ENCODE peak calls at places on chromosomes 16 and 17, in eight cellular contexts. D is thyroid gland, G is cardiac muscle cell, V is BE2C, L is HL-60, E is AG04450, K is PC-3, M is cardiac fibroblast. H is an unnamed sample.

GRCh38 chr17:29726721-29727252 is 104.1 kb upstream of the CORO6 start:
- DNase-seq in V (peak; percentile 41), E (no peak), D (no peak), G (peak; percentile 60), L (peak; percentile 51), M (peak; percentile 73), K (peak; percentile 40), H (peak; percentile 36)

GRCh38 chr16:14325921-14326401 is 254.8 kb downstream of the MRTFB start:
- DNase-seq in G (peak; percentile 73), L (no peak), D (no peak), E (no peak), M (no peak), K (no peak), V (peak; percentile 49), H (no peak)

GRCh38 chr16:66250686-66251405 is 115.6 kb upstream of the CDH5 start:
- DNase-seq in L (no peak), E (no peak), K (peak; percentile 14), M (peak; percentile 78), V (no peak), D (peak; percentile 27), G (peak; percentile 96), H (no peak)

GRCh38 chr16:11595908-11596504 is 9.3 kb upstream of the LITAF start:
- DNase-seq in K (no peak), G (no peak), M (no peak), E (no peak), L (no peak), V (no peak), D (no peak), H (no peak)

GRCh38 chr17:46972346-46972745 is 6.7 kb downstream of the RPRML start:
- DNase-seq in K (no peak), L (no peak), G (no peak), V (no peak), M (no peak), E (no peak), D (no peak), H (no peak)

GRCh38 chr16:14303182-14303618 is 232.1 kb downstream of the MRTFB start:
- DNase-seq in V (no peak), K (no peak), E (no peak), D (no peak), M (no peak), G (peak; percentile 49), L (no peak), H (peak; percentile 28)

GRCh38 chr17:44788139-44788538 is 29.4 kb downstream of the ADAM11 start:
- DNase-seq in K (no peak), L (no peak), M (no peak), V (no peak), G (no peak), D (no peak), E (no peak), H (peak; percentile 14)

GRCh38 chr17:69230939-69231338 is 2.3 kb upstream of the ABCA10 start:
- DNase-seq in E (no peak), K (no peak), L (no peak), M (no peak), G (no peak), D (no peak), V (no peak), H (no peak)

GRCh38 chr16:49839462-49839825 is 16.5 kb downstream of the ZNF423 start:
- DNase-seq in L (no peak), V (no peak), D (no peak), M (no peak), E (no peak), G (no peak), K (no peak), H (no peak)

GRCh38 chr16:63461248-63461841 is 1425.1 kb upstream of the CDH8 start:
- DNase-seq in K (peak; percentile 59), V (peak; percentile 30), M (peak; percentile 71), L (no peak), G (peak; percentile 68), D (peak; percentile 15), E (no peak), H (peak; percentile 52)

GRCh38 chr16:46885960-46886763 is 2.0 kb downstream of the GPT2 start:
- DNase-seq in K (no peak), L (no peak), V (no peak), E (peak; percentile 26), D (no peak), G (peak; percentile 86), M (peak; percentile 63), H (peak; percentile 82)

GRCh38 chr16:23587726-23588125 is 8.4 kb downstream of the NDUFAB1 start:
- DNase-seq in K (peak; percentile 8), M (peak; percentile 88), L (no peak), E (peak; percentile 91), D (no peak), V (no peak), G (peak; percentile 77), H (no peak)

GRCh38 chr17:63370696-63371095 is 75.4 kb downstream of the CYB561 start:
- DNase-seq in K (no peak), L (no peak), M (no peak), G (no peak), D (no peak), E (no peak), V (no peak), H (no peak)

GRCh38 chr17:63365366-63366237 is 80.5 kb downstream of the CYB561 start:
- DNase-seq in D (no peak), M (no peak), K (no peak), G (no peak), E (no peak), L (no peak), V (no peak), H (no peak)

GRCh38 chr17:63364944-63365343 is 81.2 kb downstream of the CYB561 start:
- DNase-seq in M (no peak), G (no peak), V (no peak), K (no peak), E (no peak), D (no peak), L (no peak), H (no peak)

GRCh38 chr17:63366238-63366561 is 79.9 kb downstream of the CYB561 start:
- DNase-seq in M (no peak), D (no peak), G (no peak), K (no peak), V (no peak), L (no peak), E (no peak), H (no peak)

DNA sequence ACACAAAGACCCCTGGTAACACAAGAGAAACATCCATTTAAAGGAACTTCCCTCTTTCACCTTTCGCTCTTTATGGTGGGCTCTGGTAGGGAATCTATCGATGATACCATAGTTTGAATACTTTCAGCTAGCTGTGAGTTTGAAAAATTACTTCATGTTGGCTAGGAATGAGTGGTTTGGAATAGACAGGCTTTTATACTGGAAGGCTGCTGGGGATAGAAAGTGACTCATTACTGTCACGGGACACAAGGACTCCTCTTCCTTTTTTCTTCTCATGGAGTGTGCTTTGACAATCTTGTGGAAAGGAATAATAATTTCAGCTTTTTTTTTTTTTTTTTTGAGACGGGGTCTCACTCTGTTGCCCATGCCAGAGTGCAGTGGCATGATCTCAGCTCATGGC is 76.9 kb downstream of the CYB561 start:
- DNase-seq in K (no peak), V (no peak), E (no peak), L (no peak), D (no peak), M (peak; percentile 71), G (peak; percentile 57), H (peak; percentile 8)
- H3K4me3 ChIP-seq in K (no peak overlapping the region), V (no peak overlapping the region), E (no peak overlapping the region), L (no peak overlapping the region), D (no peak overlapping the region), M (no peak overlapping the region), G (no peak overlapping the region), H (no peak overlapping the region)

DNA sequence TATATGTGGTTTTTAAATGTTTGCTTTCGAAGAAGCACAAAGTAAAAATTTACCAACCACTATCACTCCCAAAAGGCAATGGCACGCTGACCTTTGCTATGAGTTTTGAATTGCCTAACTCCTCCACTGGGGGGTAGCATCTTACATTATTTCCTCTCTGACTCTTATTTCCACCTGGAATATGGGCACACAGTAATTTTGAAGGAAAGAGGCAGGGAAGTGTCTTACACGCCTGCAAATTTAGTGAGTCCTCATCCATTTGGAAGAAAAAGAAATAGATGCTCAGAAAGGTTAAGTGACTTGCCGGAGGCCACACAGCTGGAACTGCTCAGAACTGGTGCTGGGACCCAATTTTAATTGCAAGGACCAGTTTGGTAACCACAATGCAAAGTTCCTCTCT is 29.9 kb upstream of the IRX6 start:
- DNase-seq in V (no peak), L (peak; percentile 20), M (no peak), E (no peak), G (no peak), K (peak; percentile 1), D (no peak), H (no peak)
- TF ChIP-seq CTCF in V (peak; percentile 32), L (no peak), M (no peak), E (no peak), G (no peak), K (no peak), D (no peak), H (no peak)

DNA sequence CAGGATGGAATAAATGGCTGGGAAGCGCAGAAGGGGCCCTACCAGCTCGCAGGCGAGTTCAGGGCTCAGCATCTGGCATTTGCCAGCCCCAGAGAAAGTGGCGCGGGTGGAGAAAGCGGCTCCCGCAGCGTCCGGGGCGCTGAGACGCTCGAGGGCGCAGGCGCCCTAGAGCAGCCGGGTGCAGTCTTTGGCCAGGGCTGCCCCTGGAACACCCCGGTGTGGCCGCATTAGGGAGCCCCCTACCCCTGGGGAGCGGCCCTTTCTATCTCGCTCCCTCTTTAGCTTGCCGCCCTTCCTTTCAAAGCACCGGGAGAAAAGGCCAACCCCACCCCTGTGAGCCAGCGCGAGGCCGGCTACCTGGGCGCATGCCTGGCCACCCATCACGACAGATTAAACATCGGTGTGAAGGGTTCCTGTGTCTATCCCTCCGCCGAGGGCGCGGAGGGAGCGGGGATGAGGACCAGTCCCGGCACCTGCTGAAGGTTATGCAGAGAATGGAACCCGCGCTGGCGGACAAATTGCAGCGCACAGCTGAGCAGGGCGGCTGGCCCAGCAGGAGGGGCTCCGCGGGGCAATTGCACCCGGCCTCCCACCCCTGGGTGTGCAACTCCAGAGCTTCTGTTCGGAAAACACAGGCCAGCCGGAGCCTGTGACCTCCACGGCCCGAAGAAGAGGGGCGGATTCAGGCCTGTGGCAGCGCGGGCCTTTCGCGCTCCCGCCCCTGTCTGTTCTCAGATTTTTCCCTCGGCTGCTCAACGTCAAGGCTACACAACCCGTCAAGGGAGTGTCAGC is 15.6 kb upstream of the FOXF1 start:
- DNase-seq in D (no peak), L (no peak), G (no peak), E (no peak), M (no peak), K (no peak), V (no peak), H (no peak)
- H3K4me3 ChIP-seq in D (no peak overlapping the region), L (no peak overlapping the region), G (no peak overlapping the region), E (no peak overlapping the region), M (no peak overlapping the region), K (no peak overlapping the region), V (no peak overlapping the region), H (no peak overlapping the region)

GRCh38 chr17:79027925-79028491 is 4.0 kb downstream of the C1QTNF1 start:
- DNase-seq in M (peak; percentile 45), E (no peak), V (peak; percentile 56), D (no peak), K (no peak), L (no peak), G (peak; percentile 89), H (no peak)

GRCh38 chr17:79028496-79029326 is 4.7 kb downstream of the C1QTNF1 start:
- DNase-seq in V (no peak), M (no peak), L (no peak), K (no peak), E (no peak), G (no peak), D (no peak), H (no peak)

GRCh38 chr17:79031996-79032875 is 8.3 kb downstream of the C1QTNF1 start:
- DNase-seq in G (no peak), D (no peak), E (no peak), V (no peak), K (no peak), L (no peak), M (no peak), H (no peak)

GRCh38 chr17:79027274-79027924 is 3.4 kb downstream of the C1QTNF1 start:
- DNase-seq in E (no peak), M (no peak), V (peak; percentile 53), D (no peak), G (no peak), K (no peak), L (no peak), H (no peak)

GRCh38 chr17:79029327-79030009 is 5.5 kb downstream of the C1QTNF1 start:
- DNase-seq in D (no peak), K (no peak), V (no peak), M (no peak), G (no peak), E (no peak), L (no peak), H (no peak)
- TF ChIP-seq CTCF in D (no peak), K (no peak), V (no peak), M (no peak), G (no peak), E (no peak), L (no peak), H (no peak)

H was measured in epithelial cell of esophagus.